ENCODE peak calls at places on chromosomes 16 and 17, in ten cellular contexts. P is RWPE1; S is LoVo; O is activated T-helper 2 cell treated with anti-CD3 and anti-CD28 coated beads, Interferon-gamma antibody, Interleukin-2, Interleukin-4, amounts not matched to agents 10 μg/mL and 5 μg/mL and 100 μg/mL, durations not matched to agents 14 hours and 24 hours and 36 hours; M is left kidney; N is tibial nerve; J is NCI-H446 treated with DMSO at 0.1 percent for 48 hours; U is DND-41; A is neural crest cell; B is nucleus accumbens. F is an unnamed sample.

GRCh38 chr17:2222901-2223616 is 80.5 kb downstream of the SMG6 start:
- DNase-seq in N (peak), M (peak), B (no peak), S (no peak), J (no peak), O (no peak), U (no peak), A (no peak), P (no peak), F (no peak)

GRCh38 chr16:50271148-50272041 is 5.0 kb downstream of the ADCY7 start:
- DNase-seq in B (no peak), S (no peak), M (no peak), J (no peak), A (no peak), N (no peak), P (no peak), O (no peak), U (no peak), F (peak)

GRCh38 chr17:55263565-55264272 is 1.0 kb upstream of the HLF start:
- DNase-seq in J (no peak), S (no peak), N (no peak), O (no peak), A (no peak), M (no peak), P (no peak), U (no peak), B (no peak), F (no peak)

GRCh38 chr17:9220466-9221230 is 199.3 kb downstream of the NTN1 start:
- DNase-seq in S (no peak), J (no peak), O (no peak), B (no peak), N (no peak), A (peak), U (no peak), P (no peak), M (peak), F (peak)

GRCh38 chr17:38914741-38915638 is 10.4 kb upstream of the LASP1NB start:
- DNase-seq in A (no peak), O (no peak), M (peak), N (no peak), U (no peak), B (no peak), P (no peak), J (no peak), S (no peak), F (peak)

GRCh38 chr17:41621916-41622315 is 2.5 kb downstream of the KRT17 start:
- DNase-seq in M (no peak), U (no peak), P (no peak), A (no peak), J (no peak), S (no peak), O (no peak), B (no peak), N (no peak), F (no peak)

GRCh38 chr17:68389041-68389440 is 68.3 kb downstream of the WIPI1 start:
- DNase-seq in B (no peak), N (no peak), U (peak), J (no peak), M (no peak), P (no peak), O (no peak), S (no peak), A (no peak), F (no peak)

GRCh38 chr17:69637399-69638165 is 223.1 kb downstream of the MAP2K6 start:
- DNase-seq in U (no peak), P (no peak), O (no peak), M (no peak), B (no peak), J (no peak), A (no peak), S (no peak), N (no peak), F (no peak)

GRCh38 chr16:8665529-8665928 is 8.9 kb upstream of the ABAT start:
- DNase-seq in J (no peak), S (no peak), U (no peak), P (no peak), N (no peak), O (no peak), M (no peak), A (no peak), B (no peak), F (peak)

GRCh38 chr17:49003557-49004511 is 6.6 kb downstream of the IGF2BP1 start:
- DNase-seq in O (no peak), S (no peak), N (no peak), M (peak), P (no peak), U (no peak), A (no peak), J (no peak), B (no peak), F (no peak)

GRCh38 chr17:38749222-38750043 is 1.3 kb upstream of the PCGF2 start:
- DNase-seq in U (no peak), P (no peak), S (peak), A (peak), N (peak), B (no peak), M (peak), J (peak), O (no peak), F (peak)

GRCh38 chr17:71118039-71118438 is 948.7 kb downstream of the KCNJ2 start:
- DNase-seq in B (no peak), J (no peak), N (no peak), P (peak), U (peak), M (peak), A (no peak), S (peak), O (no peak), F (no peak)

GRCh38 chr17:61833536-61834203 is 29.7 kb downstream of the BRIP1 start:
- DNase-seq in P (peak), S (peak), M (no peak), J (no peak), N (no peak), U (no peak), O (no peak), B (no peak), A (no peak), F (no peak)

GRCh38 chr17:82244413-82245140 is 15.7 kb downstream of the SLC16A3 start:
- DNase-seq in B (no peak), P (no peak), U (peak), A (no peak), O (no peak), S (no peak), J (no peak), M (peak), N (no peak), F (peak)

GRCh38 chr16:46688101-46688656 is 799 bp downstream of the VPS35 start:
- DNase-seq in B (no peak), J (no peak), O (no peak), N (peak), S (no peak), U (no peak), A (no peak), M (no peak), P (no peak), F (peak)

GRCh38 chr17:65457635-65458257 is 103.7 kb downstream of the AXIN2 start:
- DNase-seq in P (no peak), U (no peak), N (no peak), O (no peak), J (no peak), M (no peak), A (no peak), S (no peak), B (no peak), F (no peak)

GRCh38 chr16:3045758-3046505 is 429 bp upstream of the MMP25 start:
- DNase-seq in J (no peak), P (no peak), A (peak), N (no peak), M (peak), B (no peak), S (no peak), O (no peak), U (no peak), F (peak)

GRCh38 chr16:492211-492875 is 35.2 kb upstream of the CAPN15 start:
- DNase-seq in J (no peak), N (no peak), A (no peak), S (no peak), O (no peak), M (no peak), B (no peak), U (no peak), P (no peak), F (no peak)

GRCh38 chr16:48907906-48908634 is 298.1 kb upstream of the N4BP1 start:
- DNase-seq in U (no peak), M (no peak), J (no peak), B (no peak), N (no peak), A (no peak), S (no peak), P (peak), O (no peak), F (no peak)

GRCh38 chr17:7950578-7950977 is 18.6 kb downstream of the CNTROB start:
- DNase-seq in P (no peak), O (no peak), U (no peak), A (no peak), S (no peak), B (no peak), M (no peak), J (no peak), N (no peak), F (no peak)

GRCh38 chr17:59825533-59826316 is 67.0 kb downstream of the TUBD1 start:
- DNase-seq in U (no peak), N (peak), M (no peak), J (no peak), A (no peak), B (no peak), O (no peak), P (no peak), S (no peak), F (no peak)

GRCh38 chr17:34780438-34780837 is 180.8 kb downstream of the CCT6B start:
- DNase-seq in N (no peak), O (no peak), P (no peak), U (no peak), B (no peak), S (no peak), J (no peak), M (no peak), A (no peak), F (no peak)

GRCh38 chr16:85816159-85816558 is 16.7 kb downstream of the COX4I1 start:
- DNase-seq in P (no peak), B (no peak), U (no peak), O (no peak), J (no peak), N (no peak), M (no peak), S (no peak), A (no peak), F (no peak)

GRCh38 chr17:50346313-50347086 is 574 bp downstream of the XYLT2 start:
- DNase-seq in B (no peak), O (peak), N (no peak), S (peak), J (no peak), P (peak), M (peak), A (peak), U (no peak), F (no peak)

GRCh38 chr17:62581769-62582168 is 45.7 kb upstream of the MRC2 start:
- DNase-seq in J (no peak), N (no peak), A (no peak), O (no peak), M (no peak), U (no peak), P (no peak), B (no peak), S (no peak), F (no peak)

GRCh38 chr17:58336456-58337094 is 8.0 kb upstream of the TSPOAP1 start:
- DNase-seq in B (no peak), S (no peak), J (no peak), M (no peak), U (peak), O (no peak), N (no peak), A (no peak), P (no peak), F (peak)

GRCh38 chr17:66171692-66172091 is 20.2 kb downstream of the CEP112 start:
- DNase-seq in P (no peak), J (no peak), B (no peak), O (no peak), S (no peak), A (no peak), M (no peak), U (no peak), N (no peak), F (no peak)

GRCh38 chr17:54900457-54901229 is at the start of gene TOM1L1:
- DNase-seq in M (peak), A (peak), N (no peak), U (no peak), P (peak), B (peak), S (peak), J (peak), O (peak), F (no peak)

GRCh38 chr16:50611332-50611934 is 63.2 kb downstream of the NKD1 start:
- DNase-seq in M (no peak), O (no peak), B (no peak), J (no peak), P (peak), S (no peak), U (no peak), A (no peak), N (no peak), F (no peak)

GRCh38 chr16:12340151-12340733 is 363.7 kb downstream of the SNX29 start:
- DNase-seq in S (peak), M (peak), P (no peak), A (no peak), B (no peak), O (no peak), N (peak), J (no peak), U (no peak), F (no peak)

GRCh38 chr17:57109393-57110151 is 24.5 kb downstream of the AKAP1 start:
- DNase-seq in N (no peak), J (peak), M (no peak), A (no peak), U (no peak), B (peak), S (no peak), O (no peak), P (no peak), F (no peak)

GRCh38 chr17:41813039-41813680 is 356 bp downstream of the FKBP10 start:
- DNase-seq in B (no peak), N (no peak), O (no peak), U (no peak), A (no peak), S (no peak), M (no peak), P (no peak), J (no peak), F (no peak)

GRCh38 chr17:29133146-29133713 is 47.0 kb downstream of the MYO18A start:
- DNase-seq in N (no peak), B (no peak), J (no peak), S (no peak), U (no peak), A (no peak), M (peak), P (no peak), O (no peak), F (no peak)

GRCh38 chr17:1455291-1455747 is 713 bp downstream of the CRK start:
- DNase-seq in P (peak), J (no peak), S (peak), M (peak), B (no peak), U (peak), N (peak), A (peak), O (peak), F (peak)

GRCh38 chr17:48002208-48002919 is 31.5 kb downstream of the CDK5RAP3 start:
- DNase-seq in A (no peak), J (peak), U (no peak), S (peak), B (no peak), P (peak), M (peak), N (no peak), O (no peak), F (no peak)

GRCh38 chr17:77315551-77316190 is 174.9 kb downstream of the SEC14L1 start:
- DNase-seq in O (no peak), M (no peak), B (no peak), P (no peak), S (no peak), A (no peak), N (no peak), J (no peak), U (no peak), F (peak)

GRCh38 chr17:41315814-41316430 is 412 bp upstream of the KRTAP17-1 start:
- DNase-seq in N (no peak), M (peak), P (peak), B (no peak), U (no peak), J (no peak), O (no peak), A (no peak), S (no peak), F (no peak)

F was measured in spleen.